ENCODE peak calls at places on chromosomes 2 and 18, in six cellular contexts. E is activated naive CD4-positive, alpha-beta T cell treated with anti-CD3 and anti-CD28 coated beads for 36 hours; G is heart right ventricle; M is LoVo; N is iris pigment epithelial cell; O is memory B cell. Y is an unnamed sample.

GRCh38 chr18:23141022-23141999 is 6.0 kb downstream of the CABLES1 start:
- DNase-seq in O (no peak), M (peak), E (no peak), G (peak), N (peak), Y (no peak)

GRCh38 chr2:219877714-219878113 is 250.3 kb downstream of the SLC4A3 start:
- DNase-seq in O (no peak), E (no peak), G (no peak), M (no peak), N (no peak), Y (no peak)

GRCh38 chr18:7157760-7158159 is 40.2 kb upstream of the LAMA1 start:
- DNase-seq in M (no peak), E (no peak), N (no peak), G (no peak), O (no peak), Y (no peak)

GRCh38 chr2:168152902-168153301 is 94.5 kb downstream of the STK39 start:
- DNase-seq in N (no peak), M (no peak), E (no peak), G (no peak), O (no peak), Y (no peak)

GRCh38 chr18:67731853-67732252 is 215.3 kb upstream of the DSEL start:
- DNase-seq in G (no peak), E (no peak), N (peak), M (no peak), O (no peak), Y (peak)

GRCh38 chr2:85132834-85133637 is at the start of gene TCF7L1:
- DNase-seq in O (peak), E (peak), M (peak), G (peak), N (peak), Y (peak)

GRCh38 chr18:11121426-11121825 is 27.9 kb downstream of the PIEZO2 start:
- DNase-seq in G (no peak), O (no peak), M (no peak), E (no peak), N (peak), Y (no peak)

GRCh38 chr2:176099737-176100546 is at the start of gene HOXD12:
- DNase-seq in N (no peak), M (no peak), E (no peak), O (no peak), G (no peak), Y (no peak)

GRCh38 chr18:24160086-24160485 is 21.2 kb downstream of the CABYR start:
- DNase-seq in O (no peak), M (no peak), N (no peak), E (no peak), G (no peak), Y (no peak)

GRCh38 chr2:207042841-207043240 is 103.5 kb downstream of the CPO start:
- DNase-seq in G (no peak), E (no peak), M (no peak), O (no peak), N (no peak), Y (no peak)

GRCh38 chr2:20453087-20453486 is 6.2 kb downstream of the RHOB start:
- DNase-seq in M (no peak), O (no peak), G (no peak), N (no peak), E (no peak), Y (no peak)

GRCh38 chr2:3461781-3462492 is 57.4 kb downstream of the ADI1 start:
- DNase-seq in N (peak), G (no peak), E (peak), O (peak), M (peak), Y (no peak)

GRCh38 chr18:44895176-44895798 is 214.6 kb downstream of the SETBP1 start:
- DNase-seq in O (no peak), G (peak), N (peak), M (no peak), E (peak), Y (peak)

GRCh38 chr2:177598321-177598922 is 205.8 kb downstream of the AGPS start:
- DNase-seq in G (peak), O (no peak), N (peak), M (no peak), E (no peak), Y (no peak)